ENCODE peak calls at places on chromosomes 11 and 22, in ten cellular contexts. J is heart right ventricle; R is HFFc6; V is A549; T is D721Med; B is psoas muscle; K is foreskin fibroblast; E is HL-60; H is CD4-positive, alpha-beta T cell; S is left lung. I is an unnamed sample.

GRCh38 chr11:126109941-126110731 is 47.5 kb upstream of the CDON start:
- DNase-seq in E (no peak), K (peak; percentile 41), T (no peak), J (peak; percentile 43), V (no peak), H (no peak), B (peak; percentile 43), R (peak; percentile 29), S (no peak), I (no peak)

GRCh38 chr11:119062779-119063178 is 4.8 kb upstream of the VPS11 start:
- DNase-seq in V (no peak), K (peak; percentile 84), B (peak; percentile 46), R (peak; percentile 58), S (no peak), H (no peak), T (no peak), J (no peak), E (no peak), I (no peak)

GRCh38 chr22:29854432-29854831 is 16.4 kb upstream of the ASCC2 start:
- DNase-seq in T (no peak), K (no peak), J (no peak), H (no peak), E (no peak), S (no peak), V (no peak), R (no peak), B (no peak), I (no peak)

GRCh38 chr11:84260862-84261261 is 974.7 kb upstream of the CCDC90B start:
- DNase-seq in V (no peak), J (no peak), R (no peak), E (no peak), T (no peak), S (no peak), B (no peak), K (no peak), H (no peak), I (no peak)

GRCh38 chr11:2382927-2383822 is 6.1 kb downstream of the CD81 start:
- DNase-seq in T (no peak), S (peak; percentile 81), B (peak; percentile 81), R (peak; percentile 66), V (no peak), H (peak; percentile 9), K (peak; percentile 88), E (peak; percentile 33), J (peak; percentile 79), I (no peak)

GRCh38 chr22:43921361-43921760 is 2.2 kb upstream of the PNPLA3 start:
- DNase-seq in E (no peak), J (no peak), V (no peak), K (peak; percentile 76), B (peak; percentile 63), R (peak; percentile 87), T (no peak), S (no peak), H (no peak), I (no peak)

GRCh38 chr11:30107899-30108298 is 91.1 kb upstream of the KCNA4 start:
- DNase-seq in H (no peak), T (no peak), S (no peak), J (no peak), E (no peak), R (peak; percentile 4), V (no peak), B (no peak), K (peak; percentile 8), I (no peak)

GRCh38 chr11:34696876-34697275 is 76.0 kb downstream of the EHF start:
- DNase-seq in K (no peak), R (no peak), E (no peak), B (no peak), S (no peak), T (no peak), V (no peak), H (no peak), J (no peak), I (no peak)

DNA sequence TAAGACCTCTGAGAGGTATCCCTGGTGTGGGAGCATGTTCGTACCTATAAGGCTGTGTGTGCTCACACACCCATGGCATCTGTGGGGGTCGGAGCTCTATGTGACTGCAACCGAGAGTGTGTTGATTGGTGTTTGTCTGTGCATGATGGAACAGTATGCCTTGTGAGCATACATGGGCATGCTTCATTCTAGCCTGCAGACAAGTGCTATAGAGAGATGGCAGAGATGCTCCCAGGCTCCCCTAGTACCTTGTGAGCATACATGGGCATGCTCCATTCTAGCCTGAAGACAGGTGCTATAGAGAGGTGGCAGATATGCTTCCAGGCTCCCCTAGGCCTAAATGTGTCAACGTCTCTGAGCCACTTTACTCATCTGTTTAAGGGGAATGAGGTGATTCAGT is 447.5 kb downstream of the INSC start:
- DNase-seq in S (no peak), E (no peak), V (no peak), H (no peak), R (no peak), K (no peak), J (no peak), T (no peak), B (no peak), I (no peak)
- TF ChIP-seq CTCF in S (no peak), E (no peak), V (no peak), H (no peak), R (no peak), K (no peak), J (no peak), T (no peak), B (no peak), I (no peak)

GRCh38 chr11:68213555-68214172 is 568 bp upstream of the KMT5B start:
- DNase-seq in K (peak; percentile 98), J (peak; percentile 87), S (peak; percentile 93), E (peak; percentile 84), B (peak; percentile 93), H (peak; percentile 77), T (peak; percentile 61), R (peak; percentile 90), V (peak; percentile 66), I (peak; percentile 91)
- TF ChIP-seq CTCF in K (no peak), J (peak; percentile 7), S (no peak), E (no peak), B (no peak), H (no peak), T (no peak), R (peak; percentile 51), V (no peak), I (no peak)

GRCh38 chr11:75325713-75326438 is 25.6 kb downstream of the ARRB1 start:
- DNase-seq in T (no peak), J (peak; percentile 58), K (peak; percentile 92), H (no peak), E (no peak), B (peak; percentile 73), S (no peak), R (peak; percentile 81), V (peak; percentile 83), I (peak; percentile 62)

GRCh38 chr11:75324740-75325139 is 26.7 kb downstream of the ARRB1 start:
- DNase-seq in B (no peak), T (no peak), E (no peak), R (no peak), S (no peak), J (no peak), K (no peak), V (no peak), H (no peak), I (no peak)

GRCh38 chr11:75330279-75330678 is 21.2 kb downstream of the ARRB1 start:
- DNase-seq in V (no peak), R (no peak), J (no peak), E (no peak), H (no peak), B (no peak), S (no peak), T (no peak), K (peak; percentile 38), I (no peak)

GRCh38 chr11:75326439-75326810 is 25.0 kb downstream of the ARRB1 start:
- DNase-seq in V (no peak), J (no peak), S (no peak), B (no peak), E (no peak), K (no peak), H (no peak), T (no peak), R (no peak), I (no peak)

DNA sequence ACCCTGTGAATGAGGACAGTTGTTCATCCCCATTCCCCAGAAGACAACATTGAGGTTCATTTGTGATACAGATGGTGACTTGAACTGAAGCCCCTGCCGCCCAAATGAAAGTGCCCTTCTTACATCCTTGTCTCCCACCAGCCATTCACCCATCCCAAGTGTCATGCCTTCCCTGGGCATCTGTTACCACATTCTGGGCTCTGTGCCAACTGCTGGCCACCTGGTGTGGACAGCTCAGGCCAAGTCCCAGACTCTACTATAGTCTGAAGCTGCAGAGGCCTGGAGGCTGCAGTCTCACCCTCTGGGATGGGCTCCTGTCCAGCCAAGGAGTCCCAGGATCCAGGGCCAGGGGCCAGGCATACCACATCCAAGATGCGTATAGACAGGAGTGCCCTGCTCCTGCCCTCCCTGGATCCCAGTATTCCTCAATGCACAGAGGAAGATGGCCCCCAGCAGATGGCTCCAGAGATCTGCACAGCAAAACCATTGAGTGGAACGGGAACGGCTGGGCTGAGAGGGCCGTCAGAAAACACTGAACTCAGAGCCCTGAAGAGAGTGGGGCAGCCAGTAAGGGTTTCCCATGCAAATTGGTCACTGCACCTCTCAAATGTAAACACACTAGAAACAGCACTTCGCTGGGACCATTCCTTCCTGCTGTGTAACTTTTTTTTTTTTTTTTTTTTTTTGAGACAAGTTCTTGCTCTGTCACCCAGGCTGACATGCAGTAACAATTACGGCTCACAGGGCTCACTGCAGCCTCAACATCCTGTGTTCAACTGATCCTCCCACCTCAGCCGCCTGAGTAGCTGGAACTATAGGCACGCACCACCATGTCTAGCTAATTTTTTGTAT is 22.8 kb downstream of the ARRB1 start:
- DNase-seq in V (peak; percentile 86), K (peak; percentile 89), H (peak; percentile 20), T (peak; percentile 73), E (peak; percentile 74), R (peak; percentile 84), J (peak; percentile 63), B (peak; percentile 51), S (no peak), I (peak; percentile 86)
- TF ChIP-seq CTCF in V (peak; percentile 85), K (peak; percentile 88), H (peak; percentile 57), T (peak; percentile 79), E (peak; percentile 34), R (peak; percentile 81), J (peak; percentile 80), B (peak; percentile 31), S (peak; percentile 61), I (peak; percentile 72)

GRCh38 chr11:62273284-62273683 is 3.3 kb downstream of the SCGB2A2 start:
- DNase-seq in H (no peak), J (no peak), T (no peak), E (no peak), S (no peak), B (no peak), R (no peak), K (no peak), V (no peak), I (no peak)

GRCh38 chr11:62267576-62267975 is 2.4 kb upstream of the SCGB2A2 start:
- DNase-seq in V (no peak), R (no peak), S (no peak), H (no peak), J (no peak), K (peak; percentile 33), B (no peak), T (no peak), E (no peak), I (no peak)

GRCh38 chr11:62267050-62267449 is 2.9 kb upstream of the SCGB2A2 start:
- DNase-seq in R (no peak), T (no peak), K (no peak), E (no peak), H (no peak), B (no peak), J (no peak), V (no peak), S (no peak), I (no peak)

GRCh38 chr11:62266558-62266957 is 3.4 kb upstream of the SCGB2A2 start:
- DNase-seq in S (no peak), K (peak; percentile 33), B (no peak), H (no peak), R (no peak), J (no peak), V (no peak), T (no peak), E (no peak), I (no peak)

GRCh38 chr11:62269654-62270278 is at the start of gene SCGB2A2:
- DNase-seq in K (no peak), T (no peak), S (no peak), E (no peak), B (no peak), R (no peak), H (no peak), J (no peak), V (peak; percentile 12), I (no peak)
- TF ChIP-seq CTCF in K (no peak), T (no peak), S (no peak), E (no peak), B (peak; percentile 32), R (peak; percentile 57), H (no peak), J (no peak), V (peak; percentile 15), I (no peak)

I was measured in lower lobe of right lung.